ENCODE peak calls at places on chromosomes 5 and 9, in nine cellular contexts. One of them, this sample, is unnamed.
A peak's percentile ranks its signal among the peaks of the same experiment; 100 is the strongest.

GRCh38 chr9:86093788-86094555 is 5.4 kb downstream of the GOLM1 start:
- DNase-seq in kidney: peak; percentile 85
- DNase-seq in epithelial cell of esophagus: peak; percentile 69
- DNase-seq in heart right ventricle: no peak
- DNase-seq in left ventricle myocardium inferior: no peak
- DNase-seq in HCT116: peak; percentile 33
- DNase-seq in heart left ventricle: no peak
- DNase-seq in endothelial cell of umbilical vein: peak; percentile 59
- DNase-seq in uterus: no peak
- DNase-seq in this sample: no peak

GRCh38 chr5:12911156-12911555 is 1006.9 kb upstream of the CTNND2 start:
- DNase-seq in kidney: no peak
- DNase-seq in epithelial cell of esophagus: no peak
- DNase-seq in heart right ventricle: no peak
- DNase-seq in left ventricle myocardium inferior: no peak
- DNase-seq in HCT116: no peak
- DNase-seq in heart left ventricle: no peak
- DNase-seq in endothelial cell of umbilical vein: peak; percentile 80
- DNase-seq in uterus: no peak
- DNase-seq in this sample: no peak

GRCh38 chr5:119743927-119744326 is 114.6 kb downstream of the FAM170A start:
- DNase-seq in kidney: no peak
- DNase-seq in epithelial cell of esophagus: peak; percentile 84
- DNase-seq in heart right ventricle: no peak
- DNase-seq in left ventricle myocardium inferior: no peak
- DNase-seq in HCT116: peak; percentile 59
- DNase-seq in heart left ventricle: no peak
- DNase-seq in endothelial cell of umbilical vein: no peak
- DNase-seq in uterus: no peak
- DNase-seq in this sample: peak; percentile 3

GRCh38 chr9:98491231-98491651 is 217.5 kb downstream of the GABBR2 start:
- DNase-seq in kidney: no peak
- DNase-seq in epithelial cell of esophagus: peak; percentile 17
- DNase-seq in heart right ventricle: no peak
- DNase-seq in left ventricle myocardium inferior: no peak
- DNase-seq in HCT116: no peak
- DNase-seq in heart left ventricle: no peak
- DNase-seq in endothelial cell of umbilical vein: no peak
- DNase-seq in uterus: no peak
- DNase-seq in this sample: no peak

GRCh38 chr9:84919498-84919897 is 250.0 kb downstream of the NTRK2 start:
- DNase-seq in kidney: no peak
- DNase-seq in epithelial cell of esophagus: no peak
- DNase-seq in heart right ventricle: no peak
- DNase-seq in left ventricle myocardium inferior: no peak
- DNase-seq in HCT116: no peak
- DNase-seq in heart left ventricle: no peak
- DNase-seq in endothelial cell of umbilical vein: no peak
- DNase-seq in uterus: no peak
- DNase-seq in this sample: no peak

GRCh38 chr9:19371942-19372341 is 8.1 kb downstream of the RPS6 start:
- DNase-seq in kidney: no peak
- DNase-seq in epithelial cell of esophagus: peak; percentile 21
- DNase-seq in heart right ventricle: no peak
- DNase-seq in left ventricle myocardium inferior: no peak
- DNase-seq in HCT116: no peak
- DNase-seq in heart left ventricle: no peak
- DNase-seq in endothelial cell of umbilical vein: no peak
- DNase-seq in uterus: no peak
- DNase-seq in this sample: no peak

GRCh38 chr5:132753135-132753987 is 6.1 kb downstream of the CCNI2 start:
- DNase-seq in kidney: peak; percentile 76
- DNase-seq in epithelial cell of esophagus: peak; percentile 21
- DNase-seq in heart right ventricle: no peak
- DNase-seq in left ventricle myocardium inferior: no peak
- DNase-seq in HCT116: no peak
- DNase-seq in heart left ventricle: no peak
- DNase-seq in endothelial cell of umbilical vein: no peak
- DNase-seq in uterus: no peak
- DNase-seq in this sample: no peak

GRCh38 chr5:180387798-180388197 is 34.7 kb upstream of the GFPT2 start:
- DNase-seq in kidney: no peak
- DNase-seq in epithelial cell of esophagus: no peak
- DNase-seq in heart right ventricle: no peak
- DNase-seq in left ventricle myocardium inferior: no peak
- DNase-seq in HCT116: no peak
- DNase-seq in heart left ventricle: no peak
- DNase-seq in endothelial cell of umbilical vein: no peak
- DNase-seq in uterus: no peak
- DNase-seq in this sample: no peak

GRCh38 chr5:137594717-137595116 is 95.6 kb upstream of the SPOCK1 start:
- DNase-seq in kidney: no peak
- DNase-seq in epithelial cell of esophagus: peak; percentile 42
- DNase-seq in heart right ventricle: no peak
- DNase-seq in left ventricle myocardium inferior: no peak
- DNase-seq in HCT116: no peak
- DNase-seq in heart left ventricle: no peak
- DNase-seq in endothelial cell of umbilical vein: no peak
- DNase-seq in uterus: no peak
- DNase-seq in this sample: no peak

GRCh38 chr5:34519489-34520220 is 136.5 kb upstream of the RAI14 start:
- DNase-seq in kidney: no peak
- DNase-seq in epithelial cell of esophagus: peak; percentile 86
- DNase-seq in heart right ventricle: no peak
- DNase-seq in left ventricle myocardium inferior: no peak
- DNase-seq in HCT116: no peak
- DNase-seq in heart left ventricle: no peak
- DNase-seq in endothelial cell of umbilical vein: peak; percentile 92
- DNase-seq in uterus: no peak
- DNase-seq in this sample: peak; percentile 60
- H3K4me3 ChIP-seq in kidney: no peak overlapping the region
- H3K4me3 ChIP-seq in epithelial cell of esophagus: no peak overlapping the region
- H3K4me3 ChIP-seq in heart right ventricle: no peak overlapping the region
- H3K4me3 ChIP-seq in left ventricle myocardium inferior: no peak overlapping the region
- H3K4me3 ChIP-seq in HCT116: no peak overlapping the region
- H3K4me3 ChIP-seq in heart left ventricle: no peak overlapping the region
- H3K4me3 ChIP-seq in endothelial cell of umbilical vein: no peak overlapping the region
- H3K4me3 ChIP-seq in uterus: no peak overlapping the region
- H3K4me3 ChIP-seq in this sample: no peak overlapping the region

GRCh38 chr5:122498163-122498562 is 186.1 kb downstream of the SNCAIP start:
- DNase-seq in kidney: no peak
- DNase-seq in epithelial cell of esophagus: peak; percentile 20
- DNase-seq in heart right ventricle: no peak
- DNase-seq in left ventricle myocardium inferior: no peak
- DNase-seq in HCT116: no peak
- DNase-seq in heart left ventricle: no peak
- DNase-seq in endothelial cell of umbilical vein: no peak
- DNase-seq in uterus: no peak
- DNase-seq in this sample: peak; percentile 42

GRCh38 chr5:122499617-122500016 is 187.6 kb downstream of the SNCAIP start:
- DNase-seq in kidney: no peak
- DNase-seq in epithelial cell of esophagus: no peak
- DNase-seq in heart right ventricle: no peak
- DNase-seq in left ventricle myocardium inferior: no peak
- DNase-seq in HCT116: no peak
- DNase-seq in heart left ventricle: no peak
- DNase-seq in endothelial cell of umbilical vein: no peak
- DNase-seq in uterus: no peak
- DNase-seq in this sample: no peak

GRCh38 chr5:122501087-122501435 is 189.0 kb downstream of the SNCAIP start:
- DNase-seq in kidney: no peak
- DNase-seq in epithelial cell of esophagus: no peak
- DNase-seq in heart right ventricle: no peak
- DNase-seq in left ventricle myocardium inferior: no peak
- DNase-seq in HCT116: no peak
- DNase-seq in heart left ventricle: no peak
- DNase-seq in endothelial cell of umbilical vein: no peak
- DNase-seq in uterus: no peak
- DNase-seq in this sample: no peak

GRCh38 chr5:122500245-122501086 is 188.4 kb downstream of the SNCAIP start:
- DNase-seq in kidney: no peak
- DNase-seq in epithelial cell of esophagus: peak; percentile 41
- DNase-seq in heart right ventricle: no peak
- DNase-seq in left ventricle myocardium inferior: no peak
- DNase-seq in HCT116: peak; percentile 38
- DNase-seq in heart left ventricle: no peak
- DNase-seq in endothelial cell of umbilical vein: peak; percentile 49
- DNase-seq in uterus: peak; percentile 32
- DNase-seq in this sample: peak; percentile 60
- TF ChIP-seq CTCF in kidney: peak; percentile 11
- TF ChIP-seq CTCF in epithelial cell of esophagus: peak; percentile 52
- TF ChIP-seq CTCF in heart right ventricle: peak; percentile 55
- TF ChIP-seq CTCF in left ventricle myocardium inferior: peak; percentile 62
- TF ChIP-seq CTCF in HCT116: peak; percentile 37
- TF ChIP-seq CTCF in heart left ventricle: peak; percentile 42
- TF ChIP-seq CTCF in endothelial cell of umbilical vein: peak; percentile 37
- TF ChIP-seq CTCF in uterus: peak; percentile 35
- TF ChIP-seq CTCF in this sample: peak; percentile 75

DNA sequence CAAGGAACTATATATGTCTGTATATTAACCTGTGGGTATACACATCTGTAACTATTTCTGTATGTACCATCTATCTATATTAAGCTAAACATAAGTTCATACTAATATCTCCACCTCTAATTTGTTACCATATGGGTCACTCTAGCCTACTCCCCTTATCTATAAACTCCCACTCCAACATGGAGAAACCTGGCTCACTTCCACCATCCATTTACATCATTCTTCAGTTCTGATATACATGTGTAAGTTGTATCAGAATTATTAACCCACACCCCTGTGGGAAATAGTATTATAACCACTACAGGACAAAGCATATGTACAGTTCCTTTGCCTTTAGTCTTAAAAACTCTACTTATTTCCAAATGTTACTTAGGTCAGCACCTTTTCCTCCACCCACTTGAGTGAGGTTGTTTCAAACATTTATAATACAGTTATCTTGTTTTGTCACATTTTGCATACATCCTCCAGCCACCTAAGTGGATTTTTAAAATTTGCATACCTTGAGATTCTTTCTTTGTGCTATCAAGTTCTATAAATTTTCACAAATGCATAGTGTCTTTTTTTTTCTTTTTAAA is 10.6 kb downstream of the NDFIP1 start:
- DNase-seq in kidney: no peak
- DNase-seq in epithelial cell of esophagus: no peak
- DNase-seq in heart right ventricle: no peak
- DNase-seq in left ventricle myocardium inferior: no peak
- DNase-seq in HCT116: no peak
- DNase-seq in heart left ventricle: no peak
- DNase-seq in endothelial cell of umbilical vein: no peak
- DNase-seq in uterus: no peak
- DNase-seq in this sample: no peak
- H3K4me3 ChIP-seq in kidney: no peak overlapping the region
- H3K4me3 ChIP-seq in epithelial cell of esophagus: no peak overlapping the region
- H3K4me3 ChIP-seq in heart right ventricle: no peak overlapping the region
- H3K4me3 ChIP-seq in left ventricle myocardium inferior: no peak overlapping the region
- H3K4me3 ChIP-seq in HCT116: no peak overlapping the region
- H3K4me3 ChIP-seq in heart left ventricle: no peak overlapping the region
- H3K4me3 ChIP-seq in endothelial cell of umbilical vein: no peak overlapping the region
- H3K4me3 ChIP-seq in uterus: no peak overlapping the region
- H3K4me3 ChIP-seq in this sample: no peak overlapping the region

GRCh38 chr5:4375640-4376039 is 764.5 kb upstream of the ADAMTS16 start:
- DNase-seq in kidney: no peak
- DNase-seq in epithelial cell of esophagus: no peak
- DNase-seq in heart right ventricle: no peak
- DNase-seq in left ventricle myocardium inferior: no peak
- DNase-seq in HCT116: no peak
- DNase-seq in heart left ventricle: no peak
- DNase-seq in endothelial cell of umbilical vein: no peak
- DNase-seq in uterus: no peak
- DNase-seq in this sample: no peak
- TF ChIP-seq CTCF in kidney: no peak
- TF ChIP-seq CTCF in epithelial cell of esophagus: no peak
- TF ChIP-seq CTCF in heart right ventricle: no peak
- TF ChIP-seq CTCF in left ventricle myocardium inferior: no peak
- TF ChIP-seq CTCF in HCT116: no peak
- TF ChIP-seq CTCF in heart left ventricle: no peak
- TF ChIP-seq CTCF in endothelial cell of umbilical vein: no peak
- TF ChIP-seq CTCF in uterus: no peak
- TF ChIP-seq CTCF in this sample: no peak